ENCODE peak calls at places on chromosomes 11 and 22, in five cellular contexts. G is A549, U is HepG2, S is tibial nerve, X is transverse colon. A is an unnamed sample.

GRCh38 chr11:102451693-102452460 is 688 bp downstream of the TMEM123 start:
- DNase-seq in G (peak), U (peak), S (peak), X (peak), A (peak)

GRCh38 chr22:30614879-30615278 is 7.9 kb downstream of the TCN2 start:
- DNase-seq in G (no peak), U (no peak), S (no peak), X (no peak), A (no peak)

GRCh38 chr22:39144101-39144815 is 8.2 kb downstream of the CBX7 start:
- DNase-seq in G (no peak), U (no peak), S (no peak), X (peak), A (peak)

GRCh38 chr22:38317995-38318715 is 922 bp upstream of the CSNK1E start:
- DNase-seq in G (peak), U (peak), S (peak), X (peak), A (peak)

GRCh38 chr11:34632105-34632780 is 11.3 kb downstream of the EHF start:
- DNase-seq in G (no peak), U (no peak), S (no peak), X (no peak), A (no peak)

GRCh38 chr11:131064373-131064991 is 148.2 kb upstream of the SNX19 start:
- DNase-seq in G (peak), U (peak), S (peak), X (peak), A (peak)

GRCh38 chr11:10597877-10598341 is 29.4 kb upstream of the LYVE1 start:
- DNase-seq in G (no peak), U (no peak), S (no peak), X (no peak), A (no peak)

GRCh38 chr11:102807921-102808320 is 10.0 kb upstream of the MMP1 start:
- DNase-seq in G (peak), U (peak), S (no peak), X (no peak), A (no peak)

GRCh38 chr11:14254533-14255530 is 104.2 kb downstream of the RRAS2 start:
- DNase-seq in G (no peak), U (no peak), S (no peak), X (no peak), A (no peak)

GRCh38 chr22:29268511-29269229 is 602 bp downstream of the EWSR1 start:
- DNase-seq in G (no peak), U (peak), S (peak), X (peak), A (peak)

GRCh38 chr11:63613517-63614135 is 607 bp downstream of the PLAAT3 start:
- DNase-seq in G (peak), U (no peak), S (peak), X (peak), A (peak)

GRCh38 chr22:27534720-27535125 is 266.8 kb downstream of the MN1 start:
- DNase-seq in G (no peak), U (peak), S (no peak), X (no peak), A (no peak)

GRCh38 chr11:87368876-87369480 is 331.2 kb downstream of the TMEM135 start:
- DNase-seq in G (no peak), U (no peak), S (no peak), X (no peak), A (no peak)

GRCh38 chr11:134097146-134097545 is 28.3 kb downstream of the JAM3 start:
- DNase-seq in G (no peak), U (no peak), S (no peak), X (no peak), A (no peak)

GRCh38 chr11:57309106-57310059 is 15.4 kb downstream of the TNKS1BP1 start:
- DNase-seq in G (no peak), U (no peak), S (no peak), X (no peak), A (no peak)

GRCh38 chr11:76135491-76135890 is 70.8 kb downstream of the WNT11 start:
- DNase-seq in G (no peak), U (no peak), S (no peak), X (no peak), A (no peak)

GRCh38 chr11:30586251-30587144 is at the start of gene MPPED2:
- DNase-seq in G (peak), U (no peak), S (no peak), X (peak), A (peak)

GRCh38 chr11:83819936-83820549 is 533.9 kb upstream of the CCDC90B start:
- DNase-seq in G (peak), U (peak), S (peak), X (no peak), A (no peak)

GRCh38 chr22:48740731-48741405 is 1086.8 kb downstream of the BRD1 start:
- DNase-seq in G (no peak), U (no peak), S (no peak), X (no peak), A (no peak)

GRCh38 chr11:122895591-122895990 is 13.0 kb downstream of the JHY start:
- DNase-seq in G (no peak), U (no peak), S (no peak), X (no peak), A (no peak)

GRCh38 chr11:76683496-76684095 is 13.0 kb upstream of the LRRC32 start:
- DNase-seq in G (no peak), U (no peak), S (no peak), X (no peak), A (no peak)

GRCh38 chr11:12995823-12996222 is 13.3 kb upstream of the RASSF10 start:
- DNase-seq in G (no peak), U (no peak), S (no peak), X (no peak), A (no peak)

GRCh38 chr11:12995211-12995610 is 13.9 kb upstream of the RASSF10 start:
- DNase-seq in G (no peak), U (no peak), S (peak), X (no peak), A (no peak)

GRCh38 chr11:12993626-12994025 is 15.5 kb upstream of the RASSF10 start:
- DNase-seq in G (no peak), U (no peak), S (no peak), X (no peak), A (no peak)

GRCh38 chr11:12997168-12997567 is 11.9 kb upstream of the RASSF10 start:
- DNase-seq in G (no peak), U (no peak), S (no peak), X (no peak), A (no peak)

DNA sequence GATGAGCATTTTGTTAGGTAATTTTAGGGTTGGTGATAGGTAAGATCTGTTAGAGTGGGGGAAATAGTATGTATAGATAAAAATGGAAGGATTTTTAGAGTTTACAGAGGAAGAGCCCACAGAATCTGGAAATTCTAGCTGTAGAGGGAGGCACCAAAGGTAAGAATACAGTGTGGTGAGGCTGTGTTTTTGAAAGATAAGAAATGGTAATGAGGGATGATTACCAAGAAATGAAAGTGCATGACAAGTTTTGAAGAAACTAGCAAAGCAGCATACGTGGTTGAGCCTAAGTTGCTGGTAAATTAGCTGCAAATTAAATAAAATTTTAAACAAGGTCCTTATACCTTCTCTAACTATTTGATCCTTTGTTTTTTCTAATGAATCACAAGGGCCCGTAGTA is 14.6 kb upstream of the RASSF10 start:
- DNase-seq in G (no peak), U (no peak), S (no peak), X (no peak), A (no peak)
- TF ChIP-seq EP300 in G (no peak), U (no peak), S (no peak), X (no peak), A (no peak)

GRCh38 chr22:19449422-19449767 is 1.9 kb upstream of the C22orf39 start:
- DNase-seq in G (no peak), U (no peak), S (no peak), X (no peak), A (no peak)
- H3K4me3 ChIP-seq in G (no peak), U (no peak), S (no peak), X (no peak), A (no peak)

GRCh38 chr22:21865041-21865440 is 2.4 kb downstream of the MAPK1 start:
- DNase-seq in G (no peak), U (no peak), S (peak), X (no peak), A (no peak)

GRCh38 chr22:21868651-21869050 is 1.2 kb upstream of the MAPK1 start:
- DNase-seq in G (no peak), U (no peak), S (no peak), X (no peak), A (no peak)

GRCh38 chr22:21862386-21863242 is 4.8 kb downstream of the MAPK1 start:
- DNase-seq in G (no peak), U (no peak), S (no peak), X (no peak), A (no peak)

GRCh38 chr22:21866821-21867527 is 471 bp downstream of the MAPK1 start:
- DNase-seq in G (no peak), U (no peak), S (no peak), X (peak), A (peak)

GRCh38 chr22:21867528-21868266 is at the start of gene MAPK1:
- DNase-seq in G (peak), U (peak), S (peak), X (peak), A (peak)
- TF ChIP-seq CTCF in G (no peak), U (peak), S (peak), X (peak), A (peak)

DNA sequence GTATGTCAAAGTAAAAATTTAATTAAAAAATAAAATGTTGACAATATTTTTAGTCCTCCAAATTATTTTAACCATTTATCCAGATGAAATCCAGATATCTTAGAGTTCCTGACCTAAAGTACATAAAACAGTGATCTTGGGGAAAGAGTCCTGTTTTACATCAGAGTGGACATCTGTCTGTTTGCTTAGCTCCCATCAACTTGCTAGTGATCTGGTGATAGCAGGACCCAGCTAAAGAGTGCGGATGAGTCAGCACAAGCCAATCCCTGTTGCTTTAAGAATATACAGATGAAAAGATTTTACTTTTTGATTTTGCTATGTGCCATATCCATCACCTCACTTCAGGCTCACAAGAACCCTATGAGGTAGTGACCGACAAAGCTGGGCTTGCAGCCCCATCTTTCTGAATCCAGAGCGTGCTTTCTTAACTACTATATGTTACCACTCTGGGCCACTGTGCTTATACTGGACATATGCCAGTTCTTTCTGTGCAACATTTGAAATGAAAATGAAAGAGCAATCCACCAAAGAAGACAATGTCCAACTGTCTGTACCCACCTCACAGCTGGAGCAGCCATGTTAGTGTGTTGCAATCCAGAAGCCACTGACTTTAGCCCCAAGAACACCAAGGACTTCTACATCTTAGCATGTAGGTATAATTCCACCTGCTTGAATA is 167.6 kb upstream of the SESN3 start:
- DNase-seq in G (no peak), U (no peak), S (no peak), X (no peak), A (no peak)
- TF ChIP-seq EP300 in G (no peak), U (no peak), S (no peak), X (no peak), A (no peak)

DNA sequence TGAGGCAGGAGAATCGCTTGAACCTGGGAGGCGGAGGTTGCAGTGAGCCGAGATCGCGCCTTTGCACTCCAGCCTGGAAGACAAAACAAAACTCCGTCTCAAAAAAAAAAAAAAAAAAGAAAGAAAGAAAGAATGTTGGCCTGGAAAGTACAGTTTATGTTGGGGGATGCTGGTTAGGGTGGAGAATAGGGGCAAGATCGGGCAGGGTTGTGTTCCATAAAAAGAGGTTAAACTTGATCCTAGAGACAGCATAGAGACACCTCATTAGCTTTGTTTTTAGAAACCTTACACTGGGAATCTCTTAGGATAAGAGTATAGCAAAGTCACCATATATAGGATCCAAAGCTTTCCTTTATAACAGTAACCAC is 1.9 kb upstream of the FTH1 start:
- DNase-seq in G (no peak), U (no peak), S (no peak), X (no peak), A (no peak)
- H3K4me3 ChIP-seq in G (no peak), U (no peak), S (no peak), X (no peak), A (no peak)

GRCh38 chr22:37043828-37044538 is 7.6 kb upstream of the KCTD17 start:
- DNase-seq in G (peak), U (peak), S (peak), X (peak), A (peak)

GRCh38 chr22:37046589-37046988 is 5.0 kb upstream of the KCTD17 start:
- DNase-seq in G (no peak), U (no peak), S (no peak), X (no peak), A (no peak)

GRCh38 chr22:37048133-37048532 is 3.4 kb upstream of the KCTD17 start:
- DNase-seq in G (no peak), U (no peak), S (no peak), X (no peak), A (no peak)

GRCh38 chr22:37044634-37045625 is 6.6 kb upstream of the KCTD17 start:
- DNase-seq in G (no peak), U (no peak), S (no peak), X (no peak), A (no peak)

DNA sequence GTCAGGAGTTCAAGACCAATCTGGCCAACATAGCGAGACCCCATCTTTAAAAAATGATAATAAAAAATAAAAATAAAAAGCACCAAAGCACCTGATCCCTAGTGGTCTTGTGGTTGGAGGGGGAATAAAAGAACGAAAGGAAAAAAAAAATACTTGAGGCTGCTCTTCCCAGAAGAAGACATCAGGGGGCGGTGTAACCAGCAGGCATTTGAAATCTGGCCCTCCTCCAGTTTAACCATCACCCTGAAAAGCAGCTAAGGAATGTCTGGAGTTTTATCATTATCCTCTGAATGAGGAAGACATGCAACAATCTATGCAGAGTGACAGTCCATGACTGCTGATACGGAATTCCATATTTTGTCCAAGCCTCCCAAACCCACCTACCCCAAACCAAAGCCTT is 5.6 kb upstream of the KCTD17 start:
- DNase-seq in G (peak), U (no peak), S (no peak), X (no peak), A (no peak)
- TF ChIP-seq CTCF in G (peak), U (peak), S (peak), X (peak), A (peak)

GRCh38 chr11:2188745-2189144 is 17.1 kb upstream of the TH start:
- DNase-seq in G (no peak), U (no peak), S (no peak), X (no peak), A (no peak)

GRCh38 chr11:2182692-2183474 is 11.3 kb upstream of the TH start:
- DNase-seq in G (no peak), U (no peak), S (no peak), X (no peak), A (no peak)

GRCh38 chr11:2186669-2187266 is 15.2 kb upstream of the TH start:
- DNase-seq in G (peak), U (peak), S (no peak), X (peak), A (no peak)

GRCh38 chr11:2187267-2187707 is 15.7 kb upstream of the TH start:
- DNase-seq in G (no peak), U (no peak), S (no peak), X (no peak), A (no peak)

DNA sequence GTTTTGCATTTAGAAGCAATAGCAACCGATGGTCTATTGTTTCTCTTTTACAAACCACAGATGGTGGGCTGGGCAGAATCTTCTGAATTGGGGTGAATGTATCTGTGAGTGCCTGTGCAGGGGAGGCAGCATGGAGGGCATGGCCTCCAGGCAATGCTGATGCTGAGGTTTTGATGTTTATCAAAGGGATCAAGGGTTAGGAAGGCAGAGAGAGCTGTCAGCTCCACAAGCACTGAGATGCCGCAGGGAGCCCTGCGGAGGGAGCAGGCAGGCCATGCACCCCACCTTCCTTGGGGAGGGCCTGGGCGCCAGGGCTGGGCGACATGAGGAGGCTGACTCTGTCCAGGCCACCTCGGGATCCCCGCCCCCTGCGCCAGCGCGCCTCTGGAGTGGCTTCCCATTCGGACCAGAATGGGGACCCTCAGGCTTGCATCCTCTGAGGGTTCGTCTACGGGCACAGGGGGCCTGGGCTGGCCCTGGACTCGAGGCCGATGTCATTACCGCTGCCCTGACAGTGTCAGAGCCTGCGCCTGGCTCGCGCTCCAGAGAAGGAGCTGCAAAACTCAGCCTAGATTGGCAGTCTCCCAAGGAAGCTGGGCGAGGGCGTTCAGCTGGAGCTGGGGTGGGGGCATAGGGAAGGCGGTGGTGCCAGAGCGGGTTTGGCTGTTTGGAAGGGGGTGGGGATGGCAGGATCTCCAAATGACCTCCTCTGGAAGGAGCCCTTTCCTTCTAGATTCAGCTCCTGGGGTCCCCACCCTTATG is 13.9 kb upstream of the TH start:
- DNase-seq in G (no peak), U (no peak), S (no peak), X (no peak), A (no peak)
- TF ChIP-seq EP300 in G (no peak), U (no peak), S (no peak), X (no peak), A (no peak)